ENCODE peak calls at places on chromosomes 12 and 14, in nine cellular contexts. F, E, B, X, O, D, K, G and L are unnamed samples.

GRCh38 chr12:43210437-43211197 is 341.4 kb downstream of the ADAMTS20 start:
- DNase-seq in X (no peak), G (peak), B (no peak), E (no peak), O (no peak), F (no peak), D (no peak), K (no peak), L (no peak)

GRCh38 chr14:54708982-54709381 is 142.1 kb downstream of the SAMD4A start:
- DNase-seq in D (no peak), B (no peak), O (no peak), X (no peak), F (no peak), E (no peak), K (no peak), G (no peak), L (no peak)

GRCh38 chr14:102973706-102974280 is 51.3 kb downstream of the AMN start:
- DNase-seq in O (no peak), F (no peak), K (no peak), G (no peak), X (peak), B (no peak), E (no peak), D (no peak), L (no peak)

GRCh38 chr12:116525418-116526001 is 33.7 kb upstream of the MAP1LC3B2 start:
- DNase-seq in F (no peak), G (peak), B (no peak), D (peak), E (no peak), X (no peak), O (peak), K (peak), L (no peak)

GRCh38 chr12:124547626-124548025 is 19.8 kb downstream of the NCOR2 start:
- DNase-seq in E (no peak), F (no peak), K (no peak), O (no peak), B (no peak), X (no peak), D (no peak), G (no peak), L (no peak)

GRCh38 chr14:23215421-23215820 is 22.3 kb upstream of the RNF212B start:
- DNase-seq in B (no peak), O (no peak), G (no peak), D (no peak), E (no peak), K (no peak), X (no peak), F (no peak), L (no peak)

GRCh38 chr14:101411770-101412169 is 149.5 kb upstream of the DIO3 start:
- DNase-seq in D (no peak), F (no peak), B (no peak), K (no peak), X (no peak), E (no peak), O (no peak), G (no peak), L (no peak)

GRCh38 chr12:108564724-108565123 is 2.3 kb downstream of the ISCU start:
- DNase-seq in G (no peak), D (no peak), O (no peak), F (no peak), E (no peak), B (no peak), K (no peak), X (no peak), L (no peak)

GRCh38 chr14:80956922-80957321 is 1.5 kb downstream of the TSHR start:
- DNase-seq in F (no peak), G (no peak), K (no peak), B (no peak), D (no peak), O (peak), E (no peak), X (no peak), L (no peak)